ENCODE peak calls at places on chromosomes 1 and 21, in eight cellular contexts. D, Z, P, N, C, M, A and E are unnamed samples.

GRCh38 chr21:45613396-45613795 is 30.1 kb upstream of the PCBP3 start:
- DNase-seq in D (no peak), Z (peak; percentile 69), P (no peak), N (no peak), C (no peak), M (no peak), A (no peak), E (no peak)

GRCh38 chr1:51519048-51519856 is at the start of gene EPS15:
- DNase-seq in D (peak; percentile 93), Z (peak; percentile 93), P (peak; percentile 89), N (peak; percentile 92), C (peak; percentile 88), M (peak; percentile 88), A (peak; percentile 55), E (peak; percentile 58)

GRCh38 chr1:93629101-93630059 is 52.3 kb downstream of the BCAR3 start:
- DNase-seq in D (peak; percentile 56), Z (no peak), P (no peak), N (peak; percentile 30), C (peak; percentile 62), M (no peak), A (peak; percentile 82), E (no peak)

GRCh38 chr21:45152265-45152746 is 77.9 kb downstream of the ADARB1 start:
- DNase-seq in D (no peak), Z (no peak), P (peak; percentile 31), N (peak; percentile 50), C (peak; percentile 18), M (no peak), A (no peak), E (no peak)

GRCh38 chr1:66985835-66986234 is 61.0 kb downstream of the MIER1 start:
- DNase-seq in D (no peak), Z (no peak), P (no peak), N (no peak), C (no peak), M (no peak), A (no peak), E (no peak)

GRCh38 chr1:108036796-108037545 is 72.0 kb upstream of the VAV3 start:
- DNase-seq in D (no peak), Z (no peak), P (no peak), N (no peak), C (no peak), M (no peak), A (no peak), E (no peak)

GRCh38 chr1:161307892-161308638 is 1.7 kb downstream of the MPZ start:
- DNase-seq in D (no peak), Z (no peak), P (no peak), N (no peak), C (no peak), M (no peak), A (peak; percentile 11), E (no peak)

GRCh38 chr21:26782349-26782748 is 62.9 kb downstream of the ADAMTS1 start:
- DNase-seq in D (no peak), Z (no peak), P (no peak), N (no peak), C (no peak), M (no peak), A (no peak), E (no peak)

GRCh38 chr1:24540906-24541710 is 14.8 kb upstream of the NCMAP start:
- DNase-seq in D (no peak), Z (no peak), P (peak; percentile 60), N (peak; percentile 65), C (peak; percentile 71), M (no peak), A (peak; percentile 47), E (no peak)

GRCh38 chr1:213416461-213417224 is 365.6 kb downstream of the RPS6KC1 start:
- DNase-seq in D (no peak), Z (no peak), P (no peak), N (no peak), C (no peak), M (no peak), A (no peak), E (no peak)

GRCh38 chr1:226690460-226690982 is 48.6 kb downstream of the ITPKB start:
- DNase-seq in D (no peak), Z (no peak), P (no peak), N (no peak), C (no peak), M (no peak), A (peak; percentile 89), E (no peak)

GRCh38 chr1:12204140-12204539 is 25.7 kb upstream of the VPS13D start:
- DNase-seq in D (no peak), Z (no peak), P (no peak), N (no peak), C (no peak), M (no peak), A (no peak), E (no peak)

GRCh38 chr1:26584022-26584485 is 54.5 kb downstream of the RPS6KA1 start:
- DNase-seq in D (no peak), Z (no peak), P (no peak), N (no peak), C (no peak), M (no peak), A (no peak), E (no peak)

GRCh38 chr1:97796716-97797115 is 124.1 kb downstream of the DPYD start:
- DNase-seq in D (no peak), Z (no peak), P (no peak), N (no peak), C (no peak), M (no peak), A (peak; percentile 89), E (no peak)

GRCh38 chr1:35715568-35716002 is 3.1 kb downstream of the C1orf216 start:
- DNase-seq in D (peak; percentile 61), Z (no peak), P (peak; percentile 75), N (peak; percentile 80), C (peak; percentile 75), M (peak; percentile 68), A (peak; percentile 65), E (no peak)

GRCh38 chr1:193625255-193625654 is 438.8 kb upstream of the B3GALT2 start:
- DNase-seq in D (no peak), Z (no peak), P (no peak), N (no peak), C (no peak), M (no peak), A (no peak), E (no peak)

GRCh38 chr21:27569831-27570230 is 602.9 kb upstream of the ADAMTS5 start:
- DNase-seq in D (no peak), Z (no peak), P (no peak), N (no peak), C (no peak), M (no peak), A (peak; percentile 4), E (no peak)

GRCh38 chr1:228396770-228397453 is 9.7 kb downstream of the TRIM11 start:
- DNase-seq in D (no peak), Z (peak; percentile 75), P (no peak), N (no peak), C (no peak), M (no peak), A (no peak), E (no peak)

GRCh38 chr1:169568497-169568896 is 17.8 kb downstream of the F5 start:
- DNase-seq in D (no peak), Z (no peak), P (no peak), N (no peak), C (no peak), M (no peak), A (no peak), E (no peak)

GRCh38 chr1:24345334-24345733 is 26.2 kb downstream of the GRHL3 start:
- DNase-seq in D (no peak), Z (no peak), P (no peak), N (no peak), C (no peak), M (no peak), A (no peak), E (no peak)

GRCh38 chr1:171210355-171210754 is 25.3 kb downstream of the FMO2 start:
- DNase-seq in D (peak; percentile 25), Z (no peak), P (no peak), N (no peak), C (no peak), M (no peak), A (no peak), E (no peak)

GRCh38 chr21:28480091-28480869 is 512.4 kb downstream of the LTN1 start:
- DNase-seq in D (no peak), Z (no peak), P (no peak), N (no peak), C (no peak), M (no peak), A (no peak), E (no peak)

GRCh38 chr1:237556911-237557310 is 333.8 kb downstream of the ZP4 start:
- DNase-seq in D (no peak), Z (no peak), P (no peak), N (no peak), C (no peak), M (no peak), A (no peak), E (no peak)

GRCh38 chr1:153791856-153792253 is 16.6 kb downstream of the SLC27A3 start:
- DNase-seq in D (no peak), Z (no peak), P (no peak), N (no peak), C (no peak), M (no peak), A (no peak), E (no peak)

GRCh38 chr1:100360790-100361232 is 8.5 kb downstream of the CDC14A start:
- DNase-seq in D (peak; percentile 49), Z (no peak), P (peak; percentile 71), N (no peak), C (peak; percentile 29), M (peak; percentile 73), A (peak; percentile 75), E (no peak)

GRCh38 chr21:15850645-15851044 is 120.9 kb downstream of the USP25 start:
- DNase-seq in D (no peak), Z (no peak), P (no peak), N (no peak), C (no peak), M (no peak), A (peak; percentile 90), E (no peak)
- H3K36me3 ChIP-seq in D (peaks cover 45% of the 10 kb centered on the region), Z (peaks cover 12% of the 10 kb centered on the region), P (peaks cover 17% of the 10 kb centered on the region), N (no peaks in the 10 kb centered on the region), C (peaks cover 3% of the 10 kb centered on the region), M (no peaks in the 10 kb centered on the region), A (no peaks in the 10 kb centered on the region), E (peaks cover 22% of the 10 kb centered on the region)

GRCh38 chr21:43734131-43734634 is 15.3 kb downstream of the PDXK start:
- DNase-seq in D (no peak), Z (no peak), P (peak; percentile 77), N (peak; percentile 84), C (peak; percentile 82), M (no peak), A (no peak), E (no peak)
- H3K4me1 ChIP-seq in D (peaks cover 22% of the 10 kb centered on the region), Z (peaks cover 50% of the 10 kb centered on the region), P (peaks cover 69% of the 10 kb centered on the region), N (peaks cover 48% of the 10 kb centered on the region), C (peaks cover 39% of the 10 kb centered on the region), M (peaks cover 3% of the 10 kb centered on the region), A (peaks cover 4% of the 10 kb centered on the region), E (peaks cover 38% of the 10 kb centered on the region)

DNA sequence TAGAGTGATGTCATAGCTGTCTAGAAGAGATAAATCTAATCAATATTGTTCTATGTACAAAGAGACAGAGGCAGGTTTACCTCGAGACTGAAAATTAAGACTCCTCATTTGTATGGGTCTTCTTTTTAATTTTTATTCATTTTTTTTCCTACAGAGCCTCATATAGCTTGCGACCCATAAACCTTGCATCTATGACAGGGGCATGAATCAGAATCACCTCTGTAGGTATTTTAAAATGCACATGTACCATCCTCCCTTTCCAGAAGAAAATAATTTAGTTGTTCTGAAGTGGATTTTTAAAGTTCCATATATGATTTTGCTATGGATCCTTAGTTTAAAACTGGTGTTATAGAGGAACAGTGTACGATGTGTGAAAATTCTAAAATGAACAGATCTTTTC is 64.5 kb downstream of the KCNK2 start:
- DNase-seq in D (no peak), Z (no peak), P (no peak), N (no peak), C (no peak), M (no peak), A (no peak), E (no peak)
- TF ChIP-seq POLR2A in D (no peak), Z (no peak), P (no peak), N (no peak), C (no peak), M (no peak), A (no peak), E (no peak)

GRCh38 chr1:152247316-152247715 is 23.3 kb upstream of the HRNR start:
- DNase-seq in D (no peak), Z (no peak), P (no peak), N (no peak), C (no peak), M (no peak), A (no peak), E (no peak)
- H3K36me3 ChIP-seq in D (no peaks in the 10 kb centered on the region), Z (no peaks in the 10 kb centered on the region), P (no peaks in the 10 kb centered on the region), N (no peaks in the 10 kb centered on the region), C (no peaks in the 10 kb centered on the region), M (no peaks in the 10 kb centered on the region), A (no peaks in the 10 kb centered on the region), E (no peaks in the 10 kb centered on the region)